ENCODE peak calls at places on chromosomes 7 and 10, in nine cellular contexts. K, O, H, C, N, F, E, Z and J are unnamed samples.
A peak's percentile ranks its signal among the peaks of the same experiment; 100 is the strongest.

GRCh38 chr10:104090597-104090996 is 4.9 kb upstream of the COL17A1 start:
- DNase-seq in K (no peak), O (no peak), H (peak; percentile 16), C (no peak), N (no peak), F (no peak), E (no peak), Z (no peak), J (no peak)

GRCh38 chr7:148697950-148698396 is 730 bp upstream of the CUL1 start:
- DNase-seq in K (no peak), O (no peak), H (peak; percentile 23), C (no peak), N (no peak), F (no peak), E (no peak), Z (no peak), J (peak; percentile 67)

GRCh38 chr7:135976312-135977019 is 693 bp downstream of the MTPN start:
- DNase-seq in K (peak; percentile 27), O (peak; percentile 35), H (peak; percentile 1), C (peak; percentile 2), N (peak; percentile 66), F (no peak), E (no peak), Z (peak; percentile 66), J (peak; percentile 61)

GRCh38 chr10:119616879-119617580 is 20.3 kb upstream of the TIAL1 start:
- DNase-seq in K (no peak), O (peak; percentile 18), H (no peak), C (no peak), N (peak; percentile 75), F (no peak), E (peak; percentile 43), Z (no peak), J (peak; percentile 27)

GRCh38 chr7:74684921-74685320 is 27.4 kb downstream of the GTF2I start:
- DNase-seq in K (no peak), O (no peak), H (no peak), C (no peak), N (no peak), F (no peak), E (no peak), Z (no peak), J (no peak)

GRCh38 chr10:77926566-77927342 is at the start of gene DLG5:
- DNase-seq in K (no peak), O (peak; percentile 76), H (peak; percentile 52), C (peak; percentile 61), N (peak; percentile 80), F (peak; percentile 48), E (peak; percentile 40), Z (peak; percentile 75), J (peak; percentile 74)

GRCh38 chr10:97150191-97150590 is 35.6 kb downstream of the SLIT1 start:
- DNase-seq in K (no peak), O (peak; percentile 39), H (no peak), C (no peak), N (no peak), F (no peak), E (no peak), Z (no peak), J (no peak)

GRCh38 chr7:151168022-151168786 is 710 bp upstream of the GBX1 start:
- DNase-seq in K (peak; percentile 74), O (peak; percentile 26), H (no peak), C (peak; percentile 73), N (peak; percentile 81), F (peak; percentile 67), E (no peak), Z (peak; percentile 61), J (peak; percentile 71)

GRCh38 chr10:102460836-102461186 is 9.5 kb upstream of the C10orf95 start:
- DNase-seq in K (no peak), O (no peak), H (no peak), C (no peak), N (no peak), F (no peak), E (no peak), Z (no peak), J (no peak)

GRCh38 chr10:44347609-44348400 is 37.1 kb downstream of the CXCL12 start:
- DNase-seq in K (no peak), O (no peak), H (no peak), C (no peak), N (no peak), F (no peak), E (no peak), Z (peak; percentile 24), J (no peak)

GRCh38 chr10:1202343-1202742 is 146.2 kb downstream of the WDR37 start:
- DNase-seq in K (no peak), O (no peak), H (no peak), C (no peak), N (no peak), F (no peak), E (no peak), Z (no peak), J (no peak)

GRCh38 chr10:31083765-31084184 is 52.1 kb upstream of the ZNF438 start:
- DNase-seq in K (peak; percentile 51), O (peak; percentile 57), H (peak; percentile 39), C (no peak), N (peak; percentile 47), F (no peak), E (peak; percentile 46), Z (peak; percentile 62), J (peak; percentile 41)

GRCh38 chr10:84424731-84425165 is 96.4 kb downstream of the CCSER2 start:
- DNase-seq in K (no peak), O (peak; percentile 66), H (peak; percentile 98), C (no peak), N (no peak), F (no peak), E (peak; percentile 88), Z (peak; percentile 71), J (no peak)

GRCh38 chr10:4780782-4781181 is 45.2 kb upstream of the AKR1E2 start:
- DNase-seq in K (no peak), O (no peak), H (peak; percentile 45), C (no peak), N (no peak), F (no peak), E (no peak), Z (no peak), J (no peak)
- TF ChIP-seq POLR2A in K (no peak), O (no peak), H (no peak), C (no peak), N (no peak), F (no peak), E (no peak), Z (no peak), J (no peak)

GRCh38 chr7:30027065-30027456 is 559 bp upstream of the FKBP14 start:
- DNase-seq in K (peak; percentile 36), O (peak; percentile 38), H (peak; percentile 57), C (no peak), N (no peak), F (no peak), E (no peak), Z (peak; percentile 72), J (peak; percentile 70)

GRCh38 chr7:30023524-30023923 is 3.0 kb downstream of the FKBP14 start:
- DNase-seq in K (no peak), O (no peak), H (no peak), C (no peak), N (peak; percentile 13), F (no peak), E (no peak), Z (no peak), J (no peak)

GRCh38 chr7:30028749-30029635 is 780 bp downstream of the PLEKHA8 start:
- DNase-seq in K (peak; percentile 40), O (peak; percentile 62), H (peak; percentile 19), C (no peak), N (peak; percentile 62), F (peak; percentile 19), E (peak; percentile 32), Z (peak; percentile 62), J (peak; percentile 61)

GRCh38 chr7:30027915-30028748 is at the start of gene PLEKHA8:
- DNase-seq in K (peak; percentile 83), O (peak; percentile 86), H (peak; percentile 79), C (peak; percentile 59), N (peak; percentile 91), F (peak; percentile 69), E (peak; percentile 75), Z (peak; percentile 94), J (peak; percentile 92)

DNA sequence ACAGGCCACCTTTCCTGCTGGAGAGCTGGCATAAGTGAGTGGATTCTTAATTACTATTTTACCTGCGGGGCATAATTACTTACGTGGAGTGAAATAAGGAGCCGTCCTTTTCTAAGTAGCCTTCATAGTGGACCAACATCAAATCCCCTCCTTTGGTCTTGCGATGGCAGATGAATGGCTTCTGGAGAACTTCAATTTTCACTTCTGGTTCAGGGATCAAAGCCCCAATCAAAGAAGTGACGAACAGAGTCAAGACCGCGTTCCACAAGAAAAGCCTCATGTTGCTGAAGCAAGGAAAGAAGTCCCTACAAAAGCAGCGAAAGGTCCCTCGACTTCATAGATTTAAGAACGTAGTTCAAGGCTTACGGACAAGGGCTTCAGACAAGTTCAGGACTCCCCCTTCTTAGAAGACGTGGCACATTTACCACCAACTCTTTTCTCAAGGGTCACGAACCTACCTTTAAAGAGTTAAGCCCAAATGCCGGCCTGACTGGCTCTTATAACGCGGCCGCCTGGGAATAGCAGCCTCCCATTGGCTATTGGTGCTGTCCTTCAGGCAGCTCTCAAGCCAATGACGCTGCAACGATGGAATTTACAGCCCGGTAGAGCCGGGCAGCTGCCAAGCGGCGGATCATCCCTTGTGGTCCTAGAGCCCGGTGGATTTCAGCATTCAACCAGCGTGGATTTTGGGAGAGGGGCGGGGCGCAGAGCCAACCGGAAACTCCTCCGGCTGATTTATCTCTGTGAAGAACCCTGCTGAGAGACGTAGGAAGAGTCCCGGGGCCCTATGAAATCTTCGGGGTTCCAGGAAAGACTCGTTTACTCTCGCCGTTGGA is at the start of gene FKBP14:
- DNase-seq in K (peak; percentile 96), O (peak; percentile 99), H (peak; percentile 100), C (peak; percentile 53), N (peak; percentile 99), F (peak; percentile 56), E (peak; percentile 97), Z (peak; percentile 99), J (peak; percentile 98)
- TF ChIP-seq POLR2A in K (no peak), O (peak; percentile 61), H (peak; percentile 78), C (peak; percentile 90), N (peak; percentile 89), F (peak; percentile 82), E (peak; percentile 52), Z (no peak), J (peak; percentile 75)

GRCh38 chr7:149773446-149774236 is at the start of gene ZNF467:
- DNase-seq in K (no peak), O (peak; percentile 64), H (no peak), C (no peak), N (peak; percentile 75), F (no peak), E (peak; percentile 36), Z (peak; percentile 73), J (peak; percentile 48)
- TF ChIP-seq POLR2A in K (no peak), O (peak; percentile 20), H (no peak), C (no peak), N (no peak), F (no peak), E (no peak), Z (no peak), J (no peak)

DNA sequence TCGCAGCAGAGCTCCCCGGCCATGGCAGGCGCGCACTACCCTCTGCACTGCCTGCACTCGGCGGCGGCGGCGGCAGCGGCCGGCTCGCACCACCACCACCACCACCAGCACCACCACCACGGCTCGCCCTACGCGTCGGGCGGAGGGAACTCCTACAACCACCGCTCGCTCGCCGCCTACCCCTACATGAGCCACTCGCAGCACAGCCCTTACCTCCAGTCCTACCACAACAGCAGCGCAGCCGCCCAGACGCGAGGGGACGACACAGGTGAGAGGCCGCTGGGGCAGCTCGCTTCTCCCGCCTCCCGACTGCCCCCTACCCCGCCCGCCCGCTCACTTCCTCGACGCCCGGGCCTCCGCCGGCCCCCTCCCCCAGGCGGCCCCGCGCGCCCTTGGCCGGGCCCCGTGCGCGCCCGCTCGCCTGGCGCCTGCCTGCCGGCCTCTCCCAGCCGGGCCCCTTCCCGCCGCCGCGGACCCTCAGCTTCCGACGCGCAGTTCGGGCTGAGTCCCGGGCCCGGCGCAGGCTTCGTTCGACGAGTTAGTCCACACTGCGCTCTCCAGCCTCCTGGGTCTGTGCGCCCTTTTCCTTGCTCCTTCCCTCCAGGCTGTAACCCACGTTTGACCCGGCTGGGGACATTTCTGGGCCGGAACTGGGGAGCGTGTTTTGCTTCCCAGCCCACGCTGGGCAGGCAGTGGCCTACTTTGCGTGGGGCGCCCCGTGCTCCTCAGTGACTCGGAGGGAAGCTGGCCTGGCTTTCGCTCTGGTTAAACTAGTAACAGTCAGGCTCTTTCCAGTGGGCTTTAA is 995 bp downstream of the DLX6 start:
- DNase-seq in K (peak; percentile 36), O (peak; percentile 27), H (peak; percentile 1), C (peak; percentile 53), N (no peak), F (peak; percentile 48), E (no peak), Z (no peak), J (peak; percentile 30)
- TF ChIP-seq POLR2A in K (no peak), O (no peak), H (no peak), C (no peak), N (no peak), F (no peak), E (no peak), Z (no peak), J (no peak)